ENCODE peak calls at places on chromosomes 6 and 20, in ten cellular contexts. Z is cardiac fibroblast, E is HCT116, Q is foreskin keratinocyte, J is MCF 10A, W is nephron progenitor cell, G is progenitor cell of endocrine pancreas, B is neural crest cell, D is fibroblast of mammary gland, I is fibroblast of lung. S is an unnamed sample.

GRCh38 chr6:119347466-119348307 is 1.9 kb downstream of the MAN1A1 start:
- DNase-seq in Z (no peak), E (no peak), Q (peak), J (no peak), W (peak), G (no peak), B (no peak), D (peak), I (no peak), S (peak)

GRCh38 chr20:58579819-58580492 is 64.8 kb upstream of the APCDD1L start:
- DNase-seq in Z (no peak), E (no peak), Q (no peak), J (no peak), W (peak), G (no peak), B (no peak), D (no peak), I (no peak), S (peak)

GRCh38 chr20:62006482-62006881 is 59.2 kb downstream of the TAF4 start:
- DNase-seq in Z (no peak), E (no peak), Q (no peak), J (no peak), W (no peak), G (no peak), B (no peak), D (no peak), I (no peak), S (no peak)

GRCh38 chr6:115753446-115753845 is 307.2 kb downstream of the FRK start:
- DNase-seq in Z (no peak), E (no peak), Q (peak), J (peak), W (no peak), G (no peak), B (no peak), D (peak), I (no peak), S (no peak)

GRCh38 chr6:111210074-111210729 is 122.9 kb downstream of the SLC16A10 start:
- DNase-seq in Z (peak), E (peak), Q (peak), J (peak), W (peak), G (no peak), B (peak), D (peak), I (peak), S (no peak)

GRCh38 chr6:89145461-89145961 is 344 bp upstream of the PM20D2 start:
- DNase-seq in Z (peak), E (no peak), Q (peak), J (peak), W (no peak), G (no peak), B (no peak), D (peak), I (peak), S (no peak)

GRCh38 chr20:1524004-1524403 is 32.8 kb upstream of the SIRPB2 start:
- DNase-seq in Z (no peak), E (no peak), Q (no peak), J (no peak), W (no peak), G (no peak), B (no peak), D (no peak), I (no peak), S (no peak)

GRCh38 chr6:134614606-134615485 is 296.9 kb upstream of the SGK1 start:
- DNase-seq in Z (no peak), E (no peak), Q (no peak), J (no peak), W (no peak), G (no peak), B (no peak), D (peak), I (peak), S (no peak)

GRCh38 chr6:83462524-83462923 is 31.7 kb upstream of the ME1 start:
- DNase-seq in Z (no peak), E (no peak), Q (no peak), J (no peak), W (no peak), G (no peak), B (no peak), D (no peak), I (no peak), S (peak)

GRCh38 chr6:44727651-44728630 is 340.4 kb downstream of the CDC5L start:
- DNase-seq in Z (no peak), E (no peak), Q (peak), J (no peak), W (no peak), G (no peak), B (no peak), D (no peak), I (no peak), S (no peak)

GRCh38 chr6:136014454-136015421 is 163.2 kb downstream of the PDE7B start:
- DNase-seq in Z (peak), E (no peak), Q (peak), J (peak), W (no peak), G (no peak), B (no peak), D (peak), I (peak), S (no peak)

GRCh38 chr20:56359212-56360132 is 698 bp downstream of the FAM210B start:
- DNase-seq in Z (peak), E (no peak), Q (peak), J (peak), W (peak), G (peak), B (peak), D (peak), I (peak), S (peak)

GRCh38 chr6:132931937-132932336 is 117.6 kb downstream of the RPS12 start:
- DNase-seq in Z (peak), E (no peak), Q (peak), J (peak), W (no peak), G (no peak), B (no peak), D (peak), I (peak), S (no peak)

GRCh38 chr6:45054610-45055009 is 273.5 kb upstream of the RUNX2 start:
- DNase-seq in Z (no peak), E (no peak), Q (no peak), J (no peak), W (no peak), G (no peak), B (no peak), D (no peak), I (no peak), S (no peak)

GRCh38 chr6:167987811-167988495 is 9.5 kb upstream of the KIF25 start:
- DNase-seq in Z (no peak), E (no peak), Q (no peak), J (no peak), W (no peak), G (no peak), B (no peak), D (peak), I (no peak), S (no peak)

DNA sequence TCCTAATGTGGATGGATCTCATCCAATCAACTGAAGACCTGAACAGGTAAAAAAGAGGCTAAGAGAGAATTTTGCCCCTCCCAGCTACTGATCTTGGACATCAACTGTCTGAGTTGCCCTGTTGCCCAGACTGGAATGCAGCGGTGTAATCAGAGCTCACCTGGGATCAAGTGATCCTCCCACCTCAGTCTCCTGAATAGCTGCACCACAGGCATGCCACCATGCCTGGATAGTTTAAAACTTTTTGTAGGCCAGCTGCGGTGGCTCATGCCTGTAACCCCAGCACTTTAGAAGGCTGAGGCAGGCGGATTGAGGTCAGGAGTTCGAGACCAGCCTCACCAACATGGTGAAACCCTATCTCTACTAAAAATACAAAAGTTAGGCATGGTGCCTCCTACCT is 34.9 kb upstream of the GCNT2 start:
- DNase-seq in Z (no peak), E (no peak), Q (no peak), J (no peak), W (no peak), G (no peak), B (no peak), D (no peak), I (no peak), S (no peak)
- TF ChIP-seq CTCF in Z (no peak), E (no peak), Q (no peak), J (no peak), W (no peak), G (no peak), B (no peak), D (no peak), I (no peak), S (no peak)

GRCh38 chr6:8860671-8861070 is 425.3 kb upstream of the SLC35B3 start:
- DNase-seq in Z (no peak), E (no peak), Q (no peak), J (no peak), W (no peak), G (no peak), B (no peak), D (no peak), I (no peak), S (no peak)

GRCh38 chr6:8857160-8857559 is 421.8 kb upstream of the SLC35B3 start:
- DNase-seq in Z (no peak), E (no peak), Q (no peak), J (no peak), W (no peak), G (no peak), B (no peak), D (no peak), I (no peak), S (no peak)

GRCh38 chr6:8859501-8859900 is 424.2 kb upstream of the SLC35B3 start:
- DNase-seq in Z (no peak), E (no peak), Q (no peak), J (no peak), W (no peak), G (no peak), B (no peak), D (no peak), I (no peak), S (no peak)

GRCh38 chr6:8855411-8855810 is 420.1 kb upstream of the SLC35B3 start:
- DNase-seq in Z (no peak), E (no peak), Q (no peak), J (no peak), W (no peak), G (no peak), B (no peak), D (no peak), I (no peak), S (peak)

GRCh38 chr6:8858854-8859257 is 423.5 kb upstream of the SLC35B3 start:
- DNase-seq in Z (no peak), E (no peak), Q (no peak), J (no peak), W (no peak), G (no peak), B (no peak), D (no peak), I (no peak), S (no peak)
- TF ChIP-seq CTCF in Z (no peak), E (no peak), Q (no peak), J (no peak), W (no peak), G (no peak), B (no peak), D (no peak), I (no peak), S (no peak)

GRCh38 chr6:18142591-18142861 is 12.4 kb downstream of the TPMT start:
- DNase-seq in Z (no peak), E (no peak), Q (no peak), J (no peak), W (no peak), G (no peak), B (no peak), D (no peak), I (peak), S (no peak)
- TF ChIP-seq CTCF in Z (no peak), E (no peak), Q (no peak), J (no peak), W (no peak), G (no peak), B (no peak), D (no peak), I (no peak), S (no peak)

DNA sequence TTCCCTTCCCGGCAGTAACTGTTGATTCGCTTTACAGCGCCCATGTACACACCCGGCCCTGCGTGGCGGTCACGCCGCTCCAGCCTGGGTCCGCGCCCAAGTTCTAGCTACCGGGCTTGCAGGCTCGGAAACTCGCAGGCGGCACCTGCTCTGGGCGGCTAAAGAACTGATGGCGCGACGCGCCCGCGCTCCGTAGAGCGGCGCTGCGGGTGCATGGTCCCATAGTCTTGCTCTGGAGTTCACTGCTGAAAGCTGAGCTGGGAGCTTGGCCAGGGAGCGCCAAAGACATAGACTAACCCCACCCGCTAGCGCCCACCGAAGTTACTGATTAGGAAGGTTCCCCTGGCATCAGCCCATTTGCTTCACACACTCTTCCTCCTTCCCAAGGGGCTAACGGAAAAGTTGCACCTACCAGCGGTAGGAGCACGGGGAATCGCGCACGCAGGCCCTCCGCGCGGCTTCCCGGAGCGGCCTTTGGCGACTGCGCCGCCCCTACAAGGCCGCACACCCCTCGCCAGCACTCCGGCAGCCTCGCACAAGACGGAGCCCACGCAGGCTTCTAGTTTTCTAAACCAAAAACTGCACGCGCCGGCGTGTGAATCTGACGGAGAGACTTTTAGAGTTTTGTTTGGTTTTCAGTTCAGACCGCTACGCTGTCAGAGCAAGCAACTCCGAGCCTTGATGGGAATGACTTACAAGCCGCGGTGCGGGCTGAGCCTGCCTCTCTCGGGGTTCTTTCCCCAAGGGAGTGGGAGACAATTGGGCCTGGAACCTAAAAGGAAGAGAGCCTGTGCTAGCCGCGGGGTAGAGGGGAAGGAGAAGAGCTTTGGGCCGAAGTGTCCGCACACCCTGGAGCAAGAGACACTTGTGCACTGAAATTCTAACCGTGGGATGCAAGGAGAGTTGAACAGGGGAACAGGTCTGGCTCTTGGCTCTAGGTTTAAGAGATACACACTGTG is 994 bp upstream of the POU3F2 start:
- DNase-seq in Z (peak), E (no peak), Q (peak), J (peak), W (peak), G (no peak), B (no peak), D (peak), I (peak), S (no peak)
- TF ChIP-seq CTCF in Z (no peak), E (no peak), Q (peak), J (no peak), W (no peak), G (peak), B (no peak), D (no peak), I (no peak), S (no peak)

GRCh38 chr20:4332466-4332865 is 317.1 kb upstream of the RNF24 start:
- DNase-seq in Z (no peak), E (no peak), Q (no peak), J (no peak), W (no peak), G (no peak), B (no peak), D (no peak), I (no peak), S (no peak)

GRCh38 chr20:4328541-4328940 is 313.2 kb upstream of the RNF24 start:
- DNase-seq in Z (no peak), E (no peak), Q (no peak), J (no peak), W (no peak), G (no peak), B (no peak), D (no peak), I (no peak), S (no peak)

GRCh38 chr20:4327956-4328355 is 312.6 kb upstream of the RNF24 start:
- DNase-seq in Z (no peak), E (no peak), Q (no peak), J (no peak), W (no peak), G (no peak), B (no peak), D (no peak), I (no peak), S (no peak)

GRCh38 chr20:4326194-4327065 is 311.1 kb upstream of the RNF24 start:
- DNase-seq in Z (peak), E (peak), Q (peak), J (no peak), W (no peak), G (no peak), B (no peak), D (peak), I (peak), S (no peak)

GRCh38 chr20:4329232-4329631 is 313.9 kb upstream of the RNF24 start:
- DNase-seq in Z (no peak), E (no peak), Q (no peak), J (no peak), W (no peak), G (no peak), B (no peak), D (no peak), I (no peak), S (no peak)
- TF ChIP-seq CTCF in Z (no peak), E (no peak), Q (no peak), J (no peak), W (no peak), G (no peak), B (no peak), D (no peak), I (no peak), S (no peak)

GRCh38 chr6:42337985-42338572 is 113.6 kb downstream of the TRERF1 start:
- DNase-seq in Z (no peak), E (no peak), Q (no peak), J (peak), W (no peak), G (no peak), B (no peak), D (no peak), I (no peak), S (no peak)

GRCh38 chr6:42336431-42336830 is 115.3 kb downstream of the TRERF1 start:
- DNase-seq in Z (no peak), E (no peak), Q (no peak), J (no peak), W (no peak), G (no peak), B (no peak), D (no peak), I (no peak), S (no peak)

GRCh38 chr6:42340516-42340915 is 111.2 kb downstream of the TRERF1 start:
- DNase-seq in Z (no peak), E (no peak), Q (no peak), J (no peak), W (no peak), G (no peak), B (no peak), D (no peak), I (no peak), S (no peak)

GRCh38 chr6:42339991-42340401 is 111.7 kb downstream of the TRERF1 start:
- DNase-seq in Z (no peak), E (no peak), Q (peak), J (peak), W (no peak), G (no peak), B (no peak), D (peak), I (no peak), S (no peak)

DNA sequence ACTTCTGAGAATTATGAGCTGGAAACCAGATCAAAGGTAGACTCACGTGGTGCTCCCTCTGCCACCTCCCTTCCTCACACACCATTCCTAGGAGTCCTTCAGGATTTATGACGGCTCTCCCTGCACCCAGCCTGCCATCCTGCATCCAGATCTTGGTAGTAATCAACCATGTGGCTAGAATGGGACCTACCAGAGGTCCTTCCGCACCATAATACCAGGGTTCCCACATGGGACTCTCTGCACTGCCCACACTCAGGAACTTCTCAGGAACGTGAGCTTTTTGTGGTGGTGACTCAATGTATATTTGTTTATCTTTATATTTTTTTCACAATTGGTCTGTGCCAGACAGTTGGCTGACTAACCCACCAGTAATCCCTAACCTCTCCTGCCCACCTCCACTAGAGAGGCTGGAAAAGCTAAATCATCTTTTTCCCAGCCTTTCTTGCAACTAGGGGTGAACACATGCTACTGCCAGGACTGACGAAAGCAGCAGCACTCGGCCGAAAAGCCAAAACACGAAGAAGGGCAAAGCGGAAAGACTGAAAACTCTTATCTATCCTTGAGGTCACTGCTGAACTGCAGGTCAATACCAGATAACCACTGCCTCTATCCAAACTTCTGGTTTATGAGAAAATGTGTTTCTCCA is 113.0 kb downstream of the TRERF1 start:
- DNase-seq in Z (peak), E (peak), Q (peak), J (peak), W (no peak), G (no peak), B (no peak), D (peak), I (peak), S (no peak)
- TF ChIP-seq CTCF in Z (peak), E (no peak), Q (peak), J (no peak), W (no peak), G (no peak), B (no peak), D (peak), I (peak), S (no peak)

DNA sequence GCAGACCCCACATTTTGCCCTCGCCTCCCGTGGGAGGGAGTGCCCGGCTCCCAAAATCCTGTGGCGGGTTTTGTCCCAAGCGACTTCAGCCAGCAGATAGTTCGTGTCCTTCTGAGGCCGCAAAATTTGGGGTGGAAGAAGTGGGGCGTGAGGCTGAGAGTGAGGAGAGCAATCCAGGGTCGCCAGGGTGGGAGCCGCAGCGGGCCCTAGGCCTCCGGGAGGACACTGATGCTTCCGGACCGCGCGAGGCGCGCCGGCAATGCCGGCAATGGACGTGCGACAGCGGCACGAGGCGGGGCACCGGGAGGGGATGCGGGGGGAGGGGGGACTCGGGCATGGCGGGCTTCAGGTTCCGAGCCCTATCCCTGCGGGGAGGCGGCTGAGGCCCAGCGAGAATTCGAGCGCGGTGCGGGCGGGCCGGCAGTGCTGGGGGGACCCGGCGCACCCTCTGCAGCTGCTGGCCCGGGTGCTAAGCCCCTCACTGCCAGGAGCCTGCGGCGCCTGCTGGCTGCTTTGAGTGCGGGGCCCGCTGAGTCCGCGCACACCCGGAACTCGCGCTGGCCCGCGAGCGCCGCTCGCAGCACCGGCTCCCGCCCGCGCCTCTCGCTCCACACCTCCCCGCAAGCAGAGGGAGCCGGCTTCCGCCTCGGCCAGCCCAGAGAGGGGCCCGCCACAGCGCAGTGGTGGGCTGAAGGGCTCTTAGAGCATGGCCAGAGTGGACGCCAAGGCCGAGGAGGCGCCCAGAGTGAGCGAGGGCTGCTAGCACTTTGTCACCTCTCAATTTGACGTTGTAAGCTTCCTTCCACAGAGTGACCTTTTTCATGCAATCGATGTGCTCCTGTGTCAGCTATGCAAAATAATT is 143.8 kb downstream of the LPA start:
- DNase-seq in Z (peak), E (no peak), Q (peak), J (peak), W (peak), G (peak), B (peak), D (peak), I (peak), S (peak)
- TF ChIP-seq CTCF in Z (no peak), E (peak), Q (peak), J (no peak), W (no peak), G (no peak), B (peak), D (no peak), I (no peak), S (peak)

S was measured in Caco-2.